ENCODE peak calls at places on chromosomes 2 and 18, in seven cellular contexts. M is T47D; O is NCI-H2029; B is activated CD4-positive, alpha-beta T cell treated with anti-CD3 and anti-CD28 coated beads, Interleukin-2, amount 50 U/mL, for 24 hours; L is KBM-7; I is MM.1S; K is hepatic stellate cell. Y is an unnamed sample.
A peak's percentile ranks its signal among the peaks of the same experiment; 100 is the strongest.

GRCh38 chr2:43225093-43225787 is 1.2 kb downstream of the ZFP36L2 start:
- DNase-seq in M (peak; percentile 47), O (no peak), B (peak; percentile 47), L (peak; percentile 74), I (peak; percentile 55), K (peak; percentile 50), Y (peak; percentile 78)

GRCh38 chr2:16824472-16824871 is 158.8 kb upstream of the CYRIA start:
- DNase-seq in M (no peak), O (no peak), B (no peak), L (no peak), I (no peak), K (no peak), Y (no peak)

GRCh38 chr2:49811502-49811901 is 657.2 kb upstream of the FSHR start:
- DNase-seq in M (no peak), O (no peak), B (no peak), L (no peak), I (no peak), K (no peak), Y (no peak)

GRCh38 chr2:149716687-149717086 is 129.1 kb upstream of the MMADHC start:
- DNase-seq in M (peak; percentile 2), O (no peak), B (no peak), L (no peak), I (no peak), K (no peak), Y (no peak)

GRCh38 chr2:197028230-197028629 is 101.7 kb upstream of the PGAP1 start:
- DNase-seq in M (peak; percentile 1), O (no peak), B (no peak), L (no peak), I (no peak), K (peak; percentile 57), Y (no peak)

GRCh38 chr18:62585274-62586147 is 62.7 kb downstream of the ZCCHC2 start:
- DNase-seq in M (no peak), O (no peak), B (peak; percentile 22), L (no peak), I (no peak), K (no peak), Y (no peak)

GRCh38 chr2:200077838-200078237 is 122.5 kb downstream of the MAIP1 start:
- DNase-seq in M (no peak), O (no peak), B (no peak), L (no peak), I (no peak), K (no peak), Y (no peak)

GRCh38 chr2:151981886-151982285 is 117.0 kb downstream of the CACNB4 start:
- DNase-seq in M (no peak), O (no peak), B (no peak), L (no peak), I (no peak), K (no peak), Y (no peak)

GRCh38 chr2:46967990-46968647 is 52.5 kb upstream of the MCFD2 start:
- DNase-seq in M (peak; percentile 47), O (no peak), B (no peak), L (no peak), I (no peak), K (peak; percentile 84), Y (peak; percentile 72)

GRCh38 chr2:206915136-206915535 is 24.2 kb upstream of the CPO start:
- DNase-seq in M (peak; percentile 0), O (no peak), B (no peak), L (peak; percentile 11), I (no peak), K (peak; percentile 40), Y (no peak)

GRCh38 chr2:20052872-20053281 is 1.4 kb upstream of the LAPTM4A start:
- DNase-seq in M (peak; percentile 51), O (peak; percentile 20), B (no peak), L (no peak), I (no peak), K (peak; percentile 56), Y (peak; percentile 90)

GRCh38 chr2:171297951-171298350 is 135.8 kb downstream of the METTL8 start:
- DNase-seq in M (no peak), O (no peak), B (no peak), L (no peak), I (no peak), K (peak; percentile 47), Y (no peak)

GRCh38 chr2:236665130-236665529 is 95.5 kb downstream of the ACKR3 start:
- DNase-seq in M (no peak), O (no peak), B (no peak), L (no peak), I (no peak), K (no peak), Y (no peak)

GRCh38 chr2:35421485-35421884 is 934.1 kb upstream of the CRIM1 start:
- DNase-seq in M (no peak), O (no peak), B (no peak), L (no peak), I (peak; percentile 33), K (no peak), Y (no peak)

GRCh38 chr2:45786030-45786830 is 134.8 kb downstream of the PRKCE start:
- DNase-seq in M (no peak), O (no peak), B (no peak), L (peak; percentile 91), I (no peak), K (no peak), Y (peak; percentile 77)

GRCh38 chr18:59055345-59056032 is 84.2 kb upstream of the SEC11C start:
- DNase-seq in M (peak; percentile 70), O (no peak), B (no peak), L (no peak), I (no peak), K (no peak), Y (no peak)

GRCh38 chr2:27489118-27489497 is 435 bp downstream of the IFT172 start:
- DNase-seq in M (peak; percentile 5), O (no peak), B (no peak), L (no peak), I (peak; percentile 35), K (no peak), Y (no peak)

GRCh38 chr18:39149211-39149806 is 1583.7 kb upstream of the CELF4 start:
- DNase-seq in M (peak; percentile 5), O (no peak), B (no peak), L (peak; percentile 14), I (no peak), K (no peak), Y (no peak)

Y was measured in K562.